ENCODE peak calls at places on chromosomes 7 and 10, in six cellular contexts. One of them, this sample, is unnamed.

GRCh38 chr7:129502708-129503685 is 666 bp downstream of the SMKR1 start:
- DNase-seq in neuronal stem cell: peak
- DNase-seq in H1: no peak
- DNase-seq in H9: peak
- DNase-seq in IMR-90: no peak
- DNase-seq in mesenchymal stem cell: peak
- DNase-seq in this sample: peak

GRCh38 chr7:128408709-128409434 is 910 bp downstream of the IMPDH1 start:
- DNase-seq in IMR-90: peak
- DNase-seq in H9: no peak
- DNase-seq in H1: no peak
- DNase-seq in mesenchymal stem cell: peak
- DNase-seq in neuronal stem cell: no peak
- DNase-seq in this sample: peak

GRCh38 chr10:11272915-11273389 is 255.3 kb downstream of the CELF2 start:
- DNase-seq in mesenchymal stem cell: no peak
- DNase-seq in H1: no peak
- DNase-seq in neuronal stem cell: no peak
- DNase-seq in IMR-90: no peak
- DNase-seq in H9: no peak
- DNase-seq in this sample: no peak

GRCh38 chr7:24902276-24902675 is 77.7 kb downstream of the OSBPL3 start:
- DNase-seq in H1: no peak
- DNase-seq in IMR-90: peak
- DNase-seq in mesenchymal stem cell: no peak
- DNase-seq in H9: no peak
- DNase-seq in neuronal stem cell: no peak
- DNase-seq in this sample: no peak

GRCh38 chr10:62759599-62760175 is 44.8 kb upstream of the ADO start:
- DNase-seq in mesenchymal stem cell: no peak
- DNase-seq in neuronal stem cell: no peak
- DNase-seq in IMR-90: no peak
- DNase-seq in H1: no peak
- DNase-seq in H9: peak
- DNase-seq in this sample: no peak

GRCh38 chr10:65358565-65358964 is 1567.3 kb upstream of the LRRTM3 start:
- DNase-seq in mesenchymal stem cell: peak
- DNase-seq in IMR-90: no peak
- DNase-seq in H1: no peak
- DNase-seq in neuronal stem cell: no peak
- DNase-seq in H9: peak
- DNase-seq in this sample: peak

GRCh38 chr7:91212592-91212991 is 51.6 kb upstream of the FZD1 start:
- DNase-seq in IMR-90: peak
- DNase-seq in mesenchymal stem cell: no peak
- DNase-seq in H1: no peak
- DNase-seq in H9: no peak
- DNase-seq in neuronal stem cell: no peak
- DNase-seq in this sample: no peak

GRCh38 chr7:82701941-82702340 is 258.4 kb upstream of the CACNA2D1 start:
- DNase-seq in H1: no peak
- DNase-seq in H9: no peak
- DNase-seq in mesenchymal stem cell: no peak
- DNase-seq in IMR-90: peak
- DNase-seq in neuronal stem cell: no peak
- DNase-seq in this sample: no peak

GRCh38 chr10:81135851-81136250 is 598.1 kb downstream of the SH2D4B start:
- DNase-seq in H1: no peak
- DNase-seq in H9: no peak
- DNase-seq in IMR-90: no peak
- DNase-seq in mesenchymal stem cell: no peak
- DNase-seq in neuronal stem cell: no peak
- DNase-seq in this sample: no peak

GRCh38 chr7:118298771-118299170 is 74.3 kb downstream of the ANKRD7 start:
- DNase-seq in IMR-90: no peak
- DNase-seq in H1: no peak
- DNase-seq in neuronal stem cell: no peak
- DNase-seq in H9: no peak
- DNase-seq in mesenchymal stem cell: no peak
- DNase-seq in this sample: no peak

GRCh38 chr10:46042527-46042926 is 3.5 kb downstream of the MSMB start:
- DNase-seq in neuronal stem cell: no peak
- DNase-seq in IMR-90: no peak
- DNase-seq in H9: no peak
- DNase-seq in H1: no peak
- DNase-seq in mesenchymal stem cell: no peak
- DNase-seq in this sample: no peak

GRCh38 chr7:136925049-136925448 is 56.6 kb downstream of the CHRM2 start:
- DNase-seq in IMR-90: peak
- DNase-seq in mesenchymal stem cell: peak
- DNase-seq in H1: no peak
- DNase-seq in H9: no peak
- DNase-seq in neuronal stem cell: no peak
- DNase-seq in this sample: peak

GRCh38 chr7:154918741-154919140 is 84.2 kb downstream of the PAXIP1 start:
- DNase-seq in H9: no peak
- DNase-seq in mesenchymal stem cell: no peak
- DNase-seq in IMR-90: no peak
- DNase-seq in neuronal stem cell: no peak
- DNase-seq in H1: no peak
- DNase-seq in this sample: peak

GRCh38 chr7:74417419-74417971 is 36.2 kb upstream of the GTF2IRD1 start:
- DNase-seq in neuronal stem cell: peak
- DNase-seq in mesenchymal stem cell: peak
- DNase-seq in H1: peak
- DNase-seq in H9: peak
- DNase-seq in IMR-90: peak
- DNase-seq in this sample: peak

GRCh38 chr10:24209946-24210491 is 1.1 kb downstream of the KIAA1217 start:
- DNase-seq in H1: no peak
- DNase-seq in IMR-90: peak
- DNase-seq in H9: no peak
- DNase-seq in neuronal stem cell: no peak
- DNase-seq in mesenchymal stem cell: peak
- DNase-seq in this sample: peak

GRCh38 chr7:14894826-14895225 is 7.7 kb downstream of the DGKB start:
- DNase-seq in IMR-90: no peak
- DNase-seq in H1: no peak
- DNase-seq in H9: no peak
- DNase-seq in neuronal stem cell: no peak
- DNase-seq in mesenchymal stem cell: peak
- DNase-seq in this sample: no peak

GRCh38 chr7:42495251-42495650 is 258.2 kb upstream of the GLI3 start:
- DNase-seq in neuronal stem cell: no peak
- DNase-seq in H9: no peak
- DNase-seq in H1: no peak
- DNase-seq in mesenchymal stem cell: peak
- DNase-seq in IMR-90: no peak
- DNase-seq in this sample: no peak

GRCh38 chr10:11338160-11338844 is 273.1 kb downstream of the USP6NL start:
- DNase-seq in IMR-90: no peak
- DNase-seq in H1: no peak
- DNase-seq in neuronal stem cell: no peak
- DNase-seq in mesenchymal stem cell: no peak
- DNase-seq in H9: no peak
- DNase-seq in this sample: no peak

GRCh38 chr10:19966751-19967150 is 150.5 kb downstream of the PLXDC2 start:
- DNase-seq in neuronal stem cell: peak
- DNase-seq in H9: peak
- DNase-seq in H1: no peak
- DNase-seq in IMR-90: peak
- DNase-seq in mesenchymal stem cell: peak
- DNase-seq in this sample: peak

GRCh38 chr7:24980695-24981543 is 941 bp upstream of the OSBPL3 start:
- DNase-seq in neuronal stem cell: no peak
- DNase-seq in H1: no peak
- DNase-seq in IMR-90: peak
- DNase-seq in mesenchymal stem cell: peak
- DNase-seq in H9: peak
- DNase-seq in this sample: peak

GRCh38 chr10:50541921-50542320 is 81.8 kb downstream of the SGMS1 start:
- DNase-seq in H9: no peak
- DNase-seq in neuronal stem cell: no peak
- DNase-seq in H1: no peak
- DNase-seq in mesenchymal stem cell: no peak
- DNase-seq in IMR-90: no peak
- DNase-seq in this sample: no peak

GRCh38 chr10:78571916-78572315 is 496.9 kb upstream of the ZMIZ1 start:
- DNase-seq in mesenchymal stem cell: no peak
- DNase-seq in H1: no peak
- DNase-seq in H9: no peak
- DNase-seq in IMR-90: no peak
- DNase-seq in neuronal stem cell: no peak
- DNase-seq in this sample: no peak

GRCh38 chr7:29565186-29565540 is 1.5 kb downstream of the PRR15 start:
- DNase-seq in IMR-90: peak
- DNase-seq in mesenchymal stem cell: no peak
- DNase-seq in H1: no peak
- DNase-seq in neuronal stem cell: no peak
- DNase-seq in H9: no peak
- DNase-seq in this sample: no peak
- H2BK120ac ChIP-seq in IMR-90: no peak
- H2BK120ac ChIP-seq in mesenchymal stem cell: no peak
- H2BK120ac ChIP-seq in H1: no peak
- H2BK120ac ChIP-seq in neuronal stem cell: no peak
- H2BK120ac ChIP-seq in H9: no peak
- H2BK120ac ChIP-seq in this sample: no peak

GRCh38 chr10:71336632-71337031 is 17.6 kb downstream of the SLC29A3 start:
- DNase-seq in H9: no peak
- DNase-seq in mesenchymal stem cell: no peak
- DNase-seq in neuronal stem cell: no peak
- DNase-seq in IMR-90: no peak
- DNase-seq in H1: no peak
- DNase-seq in this sample: no peak

GRCh38 chr10:71342850-71343773 is 24.1 kb downstream of the SLC29A3 start:
- DNase-seq in neuronal stem cell: no peak
- DNase-seq in H9: no peak
- DNase-seq in IMR-90: peak
- DNase-seq in mesenchymal stem cell: peak
- DNase-seq in H1: no peak
- DNase-seq in this sample: no peak

GRCh38 chr10:71337219-71337625 is 18.2 kb downstream of the SLC29A3 start:
- DNase-seq in neuronal stem cell: no peak
- DNase-seq in H9: no peak
- DNase-seq in IMR-90: no peak
- DNase-seq in H1: no peak
- DNase-seq in mesenchymal stem cell: no peak
- DNase-seq in this sample: no peak

GRCh38 chr10:71338728-71339495 is 19.9 kb downstream of the SLC29A3 start:
- DNase-seq in IMR-90: no peak
- DNase-seq in mesenchymal stem cell: no peak
- DNase-seq in H1: no peak
- DNase-seq in neuronal stem cell: no peak
- DNase-seq in H9: no peak
- DNase-seq in this sample: peak

DNA sequence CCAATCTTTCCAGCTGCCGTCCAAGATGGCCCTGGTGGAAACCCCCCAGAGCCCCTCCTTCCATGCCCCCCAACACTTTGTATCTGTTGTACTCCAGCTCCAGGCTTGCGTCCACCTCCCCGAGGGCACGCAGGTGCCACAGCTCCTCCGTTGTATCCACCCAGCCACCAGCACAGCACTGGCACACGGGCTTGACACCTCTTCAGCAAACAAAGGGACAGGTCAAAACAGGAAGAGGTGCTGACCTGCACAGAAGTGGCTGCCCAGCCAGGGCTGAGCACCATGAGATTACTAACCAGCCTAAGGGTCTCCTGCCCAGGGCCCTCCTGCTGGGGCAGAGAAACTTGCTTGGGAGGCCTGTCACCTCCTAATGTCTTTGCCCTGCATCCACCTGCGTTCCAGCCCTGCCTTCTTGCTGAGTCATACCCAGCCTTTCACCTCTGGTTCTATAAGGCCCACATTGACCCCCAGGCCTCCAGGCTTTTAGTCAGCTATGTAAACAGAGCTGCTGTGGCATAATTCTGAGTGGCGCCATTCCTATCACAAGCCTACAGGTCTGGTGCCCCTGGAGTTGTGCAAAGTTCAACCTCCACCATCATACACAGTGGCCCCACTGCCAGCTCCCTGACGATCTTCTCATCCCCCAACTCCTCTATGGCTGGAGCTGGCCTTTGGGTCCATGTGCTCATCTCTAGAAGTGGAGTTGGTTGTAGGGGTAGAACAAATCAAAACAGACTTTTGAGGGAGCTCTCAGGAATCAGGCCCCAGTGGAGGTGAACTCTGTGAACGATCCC is 20.9 kb downstream of the SLC29A3 start:
- DNase-seq in mesenchymal stem cell: no peak
- DNase-seq in neuronal stem cell: no peak
- DNase-seq in H9: no peak
- DNase-seq in IMR-90: no peak
- DNase-seq in H1: no peak
- DNase-seq in this sample: peak
- H3K18ac ChIP-seq in mesenchymal stem cell: no peak
- H3K18ac ChIP-seq in neuronal stem cell: peak
- H3K18ac ChIP-seq in H9: no peak
- H3K18ac ChIP-seq in IMR-90: no peak
- H3K18ac ChIP-seq in H1: no peak
- H3K18ac ChIP-seq in this sample: no peak

GRCh38 chr10:98331888-98332287 is 63.9 kb upstream of the LOXL4 start:
- DNase-seq in H9: peak
- DNase-seq in IMR-90: no peak
- DNase-seq in H1: peak
- DNase-seq in mesenchymal stem cell: no peak
- DNase-seq in neuronal stem cell: no peak
- DNase-seq in this sample: peak
- H3K4me2 ChIP-seq in H9: no peak
- H3K4me2 ChIP-seq in IMR-90: no peak
- H3K4me2 ChIP-seq in H1: no peak
- H3K4me2 ChIP-seq in mesenchymal stem cell: no peak
- H3K4me2 ChIP-seq in neuronal stem cell: no peak
- H3K4me2 ChIP-seq in this sample: no peak

DNA sequence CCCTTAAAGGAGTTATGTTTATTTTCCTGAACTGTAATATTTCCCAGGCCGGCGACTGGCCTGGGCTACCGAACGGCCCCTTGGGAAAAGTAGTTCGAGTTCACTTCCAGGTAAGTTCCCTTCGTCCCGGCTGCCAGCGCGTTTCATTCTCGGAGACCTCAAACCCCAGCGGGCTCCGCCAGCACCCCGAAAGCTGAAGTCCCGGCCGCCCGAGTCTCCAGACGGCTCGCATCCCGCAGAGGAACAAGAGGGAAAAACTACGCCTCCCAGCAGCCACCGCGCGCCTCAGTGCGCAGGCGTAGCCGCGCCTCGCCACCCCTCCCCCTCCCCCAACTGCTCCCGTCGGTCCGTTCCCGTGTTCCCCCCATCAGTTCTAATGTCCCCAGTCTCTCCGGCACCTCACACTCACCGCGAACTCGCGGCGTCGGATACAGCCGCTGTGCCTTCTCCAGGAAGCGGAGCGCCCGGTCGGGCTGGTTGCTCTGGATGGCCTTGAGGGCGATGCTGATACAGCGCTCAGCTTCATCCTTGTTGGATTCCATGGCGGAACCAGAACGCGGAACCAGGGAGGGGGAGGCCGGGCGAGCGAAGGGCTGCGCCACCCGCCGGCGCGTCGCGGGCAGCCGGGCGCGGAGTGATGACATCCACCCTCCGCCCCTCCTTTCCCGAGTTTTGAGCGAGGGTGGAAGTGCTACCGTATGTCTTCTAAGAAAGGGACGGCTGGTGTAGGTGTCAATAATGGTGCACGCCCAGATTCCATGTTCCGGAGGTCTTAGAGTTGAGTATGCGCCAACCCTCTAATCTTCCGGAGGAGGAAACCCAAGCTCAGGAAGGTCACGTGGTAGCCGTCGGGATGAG is at the start of gene DNAJB12:
- DNase-seq in H9: peak
- DNase-seq in neuronal stem cell: peak
- DNase-seq in H1: peak
- DNase-seq in IMR-90: peak
- DNase-seq in mesenchymal stem cell: peak
- DNase-seq in this sample: peak
- H2BK120ac ChIP-seq in H9: no peak
- H2BK120ac ChIP-seq in neuronal stem cell: no peak
- H2BK120ac ChIP-seq in H1: peak
- H2BK120ac ChIP-seq in IMR-90: peak
- H2BK120ac ChIP-seq in mesenchymal stem cell: peak
- H2BK120ac ChIP-seq in this sample: no peak